ENCODE peak calls at places on chromosomes 5 and 9, in six cellular contexts. T is left ventricle myocardium inferior, W is cardiac muscle cell, K is fibroblast of the aortic adventitia, U is astrocyte, S is PC-9. H is an unnamed sample.

GRCh38 chr5:32710859-32711692 is at the start of gene NPR3:
- DNase-seq in T (peak; percentile 26), S (no peak), K (peak; percentile 80), U (no peak), W (no peak), H (peak; percentile 25)

GRCh38 chr9:114034663-114035062 is 43.4 kb downstream of the AMBP start:
- DNase-seq in S (no peak), W (no peak), K (no peak), T (no peak), U (no peak), H (no peak)

GRCh38 chr5:43631182-43631910 is 28.4 kb downstream of the NNT start:
- DNase-seq in T (peak; percentile 19), S (peak; percentile 74), U (peak; percentile 65), K (peak; percentile 86), W (peak; percentile 94), H (peak; percentile 45)

GRCh38 chr9:109974143-109974917 is 194.3 kb downstream of the PALM2AKAP2 start:
- DNase-seq in W (no peak), K (no peak), U (no peak), T (peak; percentile 21), S (no peak), H (peak; percentile 77)

GRCh38 chr5:15834596-15835245 is 334.7 kb downstream of the FBXL7 start:
- DNase-seq in T (no peak), K (peak; percentile 88), W (no peak), S (peak; percentile 42), U (peak; percentile 94), H (no peak)

GRCh38 chr5:38847549-38848341 is 1.9 kb downstream of the OSMR start:
- DNase-seq in W (no peak), K (peak; percentile 58), T (no peak), U (peak; percentile 64), S (no peak), H (no peak)

GRCh38 chr9:124291801-124292396 is 34.1 kb downstream of the NEK6 start:
- DNase-seq in U (no peak), W (peak; percentile 80), K (no peak), S (no peak), T (peak; percentile 41), H (peak; percentile 74)

GRCh38 chr9:87606921-87607521 is 109.4 kb downstream of the DAPK1 start:
- DNase-seq in W (no peak), K (peak; percentile 84), T (no peak), S (peak; percentile 89), U (peak; percentile 85), H (no peak)

GRCh38 chr9:115198018-115198417 is 80.1 kb upstream of the TNC start:
- DNase-seq in T (peak; percentile 28), K (peak; percentile 42), W (no peak), U (peak; percentile 73), S (no peak), H (no peak)

GRCh38 chr5:15615859-15616258 is 115.9 kb downstream of the FBXL7 start:
- DNase-seq in K (peak; percentile 48), W (no peak), S (no peak), U (peak; percentile 52), T (no peak), H (no peak)

GRCh38 chr9:18896004-18896403 is 137.0 kb downstream of the SAXO1 start:
- DNase-seq in U (no peak), W (no peak), K (no peak), S (no peak), T (no peak), H (no peak)

GRCh38 chr9:134154262-134154701 is 10.1 kb downstream of the RNU6ATAC start:
- DNase-seq in W (no peak), K (no peak), T (no peak), S (no peak), U (no peak), H (no peak)

GRCh38 chr5:150659360-150660107 is 1.5 kb upstream of the MYOZ3 start:
- DNase-seq in T (no peak), U (no peak), K (no peak), S (no peak), W (no peak), H (no peak)

GRCh38 chr5:61228691-61229280 is 66.5 kb upstream of the SMIM15 start:
- DNase-seq in U (peak; percentile 76), W (no peak), T (no peak), S (no peak), K (peak; percentile 38), H (peak; percentile 29)

GRCh38 chr9:133981589-133981957 is 10.6 kb downstream of the VAV2 start:
- DNase-seq in S (no peak), T (peak; percentile 2), W (no peak), U (no peak), K (no peak), H (no peak)

GRCh38 chr5:172586118-172587060 is 54.7 kb upstream of the NEURL1B start:
- DNase-seq in S (no peak), U (no peak), K (no peak), T (no peak), W (peak; percentile 40), H (no peak)

DNA sequence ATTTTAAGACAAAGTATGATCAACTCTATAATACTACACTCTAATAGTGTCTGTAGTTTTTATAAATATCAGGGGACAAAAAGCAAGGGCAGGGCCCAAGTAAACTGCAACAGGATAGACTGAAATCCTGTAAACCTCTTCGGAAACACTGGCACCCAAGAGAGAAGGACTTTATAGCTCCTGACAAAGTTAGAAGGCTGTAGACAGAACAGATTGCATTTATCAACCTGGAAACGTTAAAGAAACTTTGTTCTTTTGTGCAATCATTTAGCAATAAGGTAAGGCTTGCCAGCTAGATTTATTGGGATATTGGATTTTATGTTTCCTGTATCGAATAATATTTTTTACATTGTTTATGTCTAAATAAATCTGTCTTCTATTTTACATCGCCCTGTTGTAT is 91.8 kb upstream of the MAN2A1 start:
- DNase-seq in S (no peak), U (no peak), K (no peak), W (no peak), T (no peak), H (no peak)
- TF ChIP-seq CTCF in S (no peak), U (no peak), K (no peak), W (no peak), T (no peak), H (no peak)

GRCh38 chr5:127878174-127878750 is 175.1 kb downstream of the CCDC192 start:
- DNase-seq in S (no peak), T (peak; percentile 19), K (peak; percentile 58), U (no peak), W (peak; percentile 59), H (peak; percentile 19)

GRCh38 chr5:127872494-127872893 is 169.3 kb downstream of the CCDC192 start:
- DNase-seq in U (no peak), T (no peak), S (no peak), W (no peak), K (peak; percentile 69), H (no peak)

GRCh38 chr5:127871448-127872153 is 168.4 kb downstream of the CCDC192 start:
- DNase-seq in U (no peak), T (no peak), K (peak; percentile 69), W (no peak), S (peak; percentile 88), H (no peak)

GRCh38 chr5:127876384-127876783 is 173.2 kb downstream of the CCDC192 start:
- DNase-seq in W (peak; percentile 28), S (no peak), U (no peak), T (no peak), K (no peak), H (no peak)

DNA sequence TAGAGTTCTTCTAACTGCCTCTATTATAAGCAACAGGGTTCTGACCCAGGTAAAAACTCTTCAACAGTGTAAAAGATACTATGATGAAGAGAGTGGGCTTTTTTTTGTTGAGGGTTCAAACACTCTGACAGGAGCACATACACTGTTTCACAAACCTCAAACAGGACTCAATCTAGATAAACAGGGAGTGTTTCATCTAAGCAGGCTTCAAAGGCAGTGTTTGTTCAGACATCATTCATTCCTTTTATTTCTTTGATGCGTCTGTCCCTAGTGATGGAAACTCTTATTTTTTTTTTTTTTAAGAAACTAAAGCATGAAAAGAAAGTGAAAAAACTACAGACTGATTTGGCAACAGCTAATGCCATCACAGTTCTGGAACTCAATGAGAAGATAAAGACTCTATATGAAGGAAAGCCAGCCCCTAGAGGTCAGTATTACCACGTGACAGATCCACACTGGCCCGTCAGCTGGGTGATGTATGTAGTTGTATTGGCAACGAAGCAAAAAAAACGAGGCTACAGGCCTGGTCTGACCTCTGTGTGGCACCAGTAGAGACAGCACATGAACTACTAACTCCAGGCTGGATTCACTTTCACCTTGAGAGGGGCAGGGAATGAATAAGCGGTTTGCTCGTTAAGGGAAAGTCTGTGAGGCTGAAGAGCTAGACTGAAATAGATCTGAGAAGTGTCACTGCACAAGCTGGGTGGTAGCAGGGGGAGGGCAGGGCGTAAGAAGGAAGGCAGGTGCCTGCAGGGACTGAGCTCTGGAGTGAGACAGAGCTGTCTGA is 172.2 kb downstream of the CCDC192 start:
- DNase-seq in U (peak; percentile 36), T (peak; percentile 49), K (peak; percentile 75), S (peak; percentile 84), W (peak; percentile 91), H (peak; percentile 39)
- TF ChIP-seq CTCF in U (no peak), T (peak; percentile 49), K (peak; percentile 4), S (peak; percentile 49), W (peak; percentile 10), H (no peak)

GRCh38 chr5:129094087-129094923 is at the start of gene ISOC1:
- DNase-seq in U (peak; percentile 78), T (peak; percentile 93), W (peak; percentile 96), S (peak; percentile 71), K (peak; percentile 79), H (peak; percentile 95)
- TF ChIP-seq CTCF in U (no peak), T (no peak), W (no peak), S (no peak), K (no peak), H (no peak)

DNA sequence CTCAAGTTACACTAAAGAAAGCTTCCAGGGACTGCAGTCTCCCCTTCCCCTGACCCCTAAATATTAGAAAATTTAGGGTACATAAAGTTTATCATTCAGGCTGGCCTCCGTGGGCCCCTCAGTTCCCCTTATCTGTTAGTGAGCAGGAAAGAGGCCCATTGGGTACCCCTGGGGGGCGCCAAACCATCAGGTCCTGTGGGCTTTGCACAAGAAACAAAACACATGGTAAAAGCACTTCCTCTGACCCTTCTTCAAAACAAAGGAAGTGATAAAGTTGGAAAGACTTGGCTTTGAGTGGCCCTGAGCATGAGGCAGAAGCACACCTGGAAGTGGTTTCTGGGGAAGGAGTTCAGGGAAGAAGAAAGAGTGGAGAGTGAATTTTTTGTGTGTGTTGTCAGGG is 213.0 kb downstream of the SMARCA2 start:
- DNase-seq in S (no peak), T (no peak), W (no peak), K (no peak), U (no peak), H (no peak)
- TF ChIP-seq CTCF in S (peak; percentile 24), T (peak; percentile 43), W (peak; percentile 31), K (no peak), U (peak; percentile 13), H (peak; percentile 8)

DNA sequence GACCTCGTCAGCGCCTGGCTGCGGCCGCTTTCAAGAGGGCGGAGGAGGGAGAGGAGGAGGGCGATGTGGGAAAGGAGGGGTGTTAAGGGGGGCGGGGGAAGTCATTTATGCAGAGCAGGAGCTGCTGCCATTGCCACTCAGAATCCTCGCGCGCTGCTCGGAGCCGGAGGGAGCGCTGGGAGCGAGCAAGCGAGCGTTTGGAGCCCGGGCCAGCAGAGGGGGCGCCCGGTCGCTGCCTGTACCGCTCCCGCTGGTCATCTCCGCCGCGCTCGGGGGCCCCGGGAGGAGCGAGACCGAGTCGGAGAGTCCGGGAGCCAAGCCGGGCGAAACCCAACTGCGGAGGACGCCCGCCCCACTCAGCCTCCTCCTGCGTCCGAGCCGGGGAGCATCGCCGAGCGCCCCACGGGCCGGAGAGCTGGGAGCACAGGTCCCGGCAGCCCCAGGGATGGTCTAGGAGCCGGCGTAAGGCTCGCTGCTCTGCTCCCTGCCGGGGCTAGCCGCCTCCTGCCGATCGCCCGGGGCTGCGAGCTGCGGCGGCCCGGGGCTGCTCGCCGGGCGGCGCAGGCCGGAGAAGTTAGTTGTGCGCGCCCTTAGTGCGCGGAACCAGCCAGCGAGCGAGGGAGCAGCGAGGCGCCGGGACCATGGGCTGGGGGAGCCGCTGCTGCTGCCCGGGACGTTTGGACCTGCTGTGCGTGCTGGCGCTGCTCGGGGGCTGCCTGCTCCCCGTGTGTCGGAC is at the start of gene PCSK5:
- DNase-seq in T (peak; percentile 88), K (peak; percentile 94), U (peak; percentile 94), S (peak; percentile 88), W (peak; percentile 97), H (peak; percentile 74)
- TF ChIP-seq CTCF in T (peak; percentile 50), K (peak; percentile 36), U (no peak), S (peak; percentile 35), W (peak; percentile 40), H (no peak)